ENCODE peak calls at places on chromosomes 5 and 9, in nine cellular contexts. One of them, this sample, is unnamed.

GRCh38 chr5:138783976-138784375 is 30.8 kb downstream of the CTNNA1 start:
- DNase-seq in Right ventricle myocardium superior: no peak
- DNase-seq in nephron progenitor cell: no peak
- DNase-seq in smooth muscle cell of the brain vasculature: no peak
- DNase-seq in T-cell: no peak
- DNase-seq in posterior cingulate gyrus: no peak
- DNase-seq in CD4-positive, CD25-positive, alpha-beta regulatory T cell: no peak
- DNase-seq in lower lobe of right lung: no peak
- DNase-seq in BJ: no peak
- DNase-seq in this sample: no peak

GRCh38 chr5:101045689-101046088 is 142.6 kb upstream of the ST8SIA4 start:
- DNase-seq in CD4-positive, CD25-positive, alpha-beta regulatory T cell: no peak
- DNase-seq in BJ: no peak
- DNase-seq in smooth muscle cell of the brain vasculature: no peak
- DNase-seq in posterior cingulate gyrus: no peak
- DNase-seq in Right ventricle myocardium superior: no peak
- DNase-seq in nephron progenitor cell: no peak
- DNase-seq in T-cell: no peak
- DNase-seq in lower lobe of right lung: no peak
- DNase-seq in this sample: no peak

GRCh38 chr5:95986937-95987520 is 25.4 kb upstream of the ELL2 start:
- DNase-seq in lower lobe of right lung: no peak
- DNase-seq in posterior cingulate gyrus: no peak
- DNase-seq in CD4-positive, CD25-positive, alpha-beta regulatory T cell: no peak
- DNase-seq in smooth muscle cell of the brain vasculature: no peak
- DNase-seq in T-cell: no peak
- DNase-seq in Right ventricle myocardium superior: no peak
- DNase-seq in BJ: no peak
- DNase-seq in nephron progenitor cell: no peak
- DNase-seq in this sample: no peak

GRCh38 chr5:73853091-73853490 is 227.1 kb downstream of the ARHGEF28 start:
- DNase-seq in BJ: peak
- DNase-seq in CD4-positive, CD25-positive, alpha-beta regulatory T cell: no peak
- DNase-seq in Right ventricle myocardium superior: no peak
- DNase-seq in T-cell: no peak
- DNase-seq in posterior cingulate gyrus: no peak
- DNase-seq in smooth muscle cell of the brain vasculature: no peak
- DNase-seq in lower lobe of right lung: no peak
- DNase-seq in nephron progenitor cell: no peak
- DNase-seq in this sample: no peak

GRCh38 chr5:82312373-82312856 is 34.3 kb upstream of the RPS23 start:
- DNase-seq in BJ: no peak
- DNase-seq in CD4-positive, CD25-positive, alpha-beta regulatory T cell: no peak
- DNase-seq in lower lobe of right lung: no peak
- DNase-seq in T-cell: peak
- DNase-seq in Right ventricle myocardium superior: peak
- DNase-seq in nephron progenitor cell: peak
- DNase-seq in smooth muscle cell of the brain vasculature: peak
- DNase-seq in posterior cingulate gyrus: peak
- DNase-seq in this sample: peak

GRCh38 chr5:1362242-1363015 is 17.5 kb upstream of the CLPTM1L start:
- DNase-seq in CD4-positive, CD25-positive, alpha-beta regulatory T cell: no peak
- DNase-seq in smooth muscle cell of the brain vasculature: no peak
- DNase-seq in T-cell: no peak
- DNase-seq in nephron progenitor cell: no peak
- DNase-seq in Right ventricle myocardium superior: no peak
- DNase-seq in lower lobe of right lung: no peak
- DNase-seq in posterior cingulate gyrus: no peak
- DNase-seq in BJ: no peak
- DNase-seq in this sample: no peak

GRCh38 chr5:66307647-66308257 is 163.7 kb downstream of the SREK1 start:
- DNase-seq in lower lobe of right lung: no peak
- DNase-seq in CD4-positive, CD25-positive, alpha-beta regulatory T cell: no peak
- DNase-seq in BJ: peak
- DNase-seq in T-cell: no peak
- DNase-seq in Right ventricle myocardium superior: no peak
- DNase-seq in posterior cingulate gyrus: no peak
- DNase-seq in smooth muscle cell of the brain vasculature: peak
- DNase-seq in nephron progenitor cell: peak
- DNase-seq in this sample: peak

GRCh38 chr9:36566813-36567217 is 5.9 kb upstream of the MELK start:
- DNase-seq in lower lobe of right lung: no peak
- DNase-seq in BJ: no peak
- DNase-seq in T-cell: no peak
- DNase-seq in Right ventricle myocardium superior: no peak
- DNase-seq in nephron progenitor cell: no peak
- DNase-seq in CD4-positive, CD25-positive, alpha-beta regulatory T cell: no peak
- DNase-seq in posterior cingulate gyrus: peak
- DNase-seq in smooth muscle cell of the brain vasculature: no peak
- DNase-seq in this sample: no peak

GRCh38 chr9:130451509-130452388 is 7.0 kb downstream of the ASS1 start:
- DNase-seq in posterior cingulate gyrus: peak
- DNase-seq in CD4-positive, CD25-positive, alpha-beta regulatory T cell: no peak
- DNase-seq in T-cell: no peak
- DNase-seq in nephron progenitor cell: peak
- DNase-seq in lower lobe of right lung: peak
- DNase-seq in BJ: peak
- DNase-seq in Right ventricle myocardium superior: peak
- DNase-seq in smooth muscle cell of the brain vasculature: peak
- DNase-seq in this sample: peak

GRCh38 chr9:91062281-91062680 is 260.7 kb downstream of the SYK start:
- DNase-seq in Right ventricle myocardium superior: no peak
- DNase-seq in nephron progenitor cell: no peak
- DNase-seq in T-cell: no peak
- DNase-seq in lower lobe of right lung: no peak
- DNase-seq in CD4-positive, CD25-positive, alpha-beta regulatory T cell: no peak
- DNase-seq in BJ: no peak
- DNase-seq in smooth muscle cell of the brain vasculature: no peak
- DNase-seq in posterior cingulate gyrus: no peak
- DNase-seq in this sample: no peak

GRCh38 chr5:78215565-78215964 is 78.9 kb downstream of the AP3B1 start:
- DNase-seq in lower lobe of right lung: no peak
- DNase-seq in smooth muscle cell of the brain vasculature: no peak
- DNase-seq in nephron progenitor cell: no peak
- DNase-seq in BJ: no peak
- DNase-seq in Right ventricle myocardium superior: no peak
- DNase-seq in posterior cingulate gyrus: no peak
- DNase-seq in CD4-positive, CD25-positive, alpha-beta regulatory T cell: no peak
- DNase-seq in T-cell: no peak
- DNase-seq in this sample: no peak

GRCh38 chr9:70411141-70411929 is 3.1 kb downstream of the KLF9 start:
- DNase-seq in Right ventricle myocardium superior: peak
- DNase-seq in lower lobe of right lung: peak
- DNase-seq in T-cell: no peak
- DNase-seq in BJ: no peak
- DNase-seq in CD4-positive, CD25-positive, alpha-beta regulatory T cell: peak
- DNase-seq in nephron progenitor cell: peak
- DNase-seq in smooth muscle cell of the brain vasculature: no peak
- DNase-seq in posterior cingulate gyrus: peak
- DNase-seq in this sample: no peak

GRCh38 chr9:16501098-16501663 is 369.3 kb downstream of the BNC2 start:
- DNase-seq in BJ: peak
- DNase-seq in CD4-positive, CD25-positive, alpha-beta regulatory T cell: no peak
- DNase-seq in Right ventricle myocardium superior: no peak
- DNase-seq in posterior cingulate gyrus: no peak
- DNase-seq in nephron progenitor cell: no peak
- DNase-seq in lower lobe of right lung: no peak
- DNase-seq in T-cell: no peak
- DNase-seq in smooth muscle cell of the brain vasculature: no peak
- DNase-seq in this sample: no peak

GRCh38 chr9:127004946-127005769 is 90.6 kb downstream of the RALGPS1 start:
- DNase-seq in lower lobe of right lung: no peak
- DNase-seq in CD4-positive, CD25-positive, alpha-beta regulatory T cell: peak
- DNase-seq in Right ventricle myocardium superior: no peak
- DNase-seq in T-cell: peak
- DNase-seq in smooth muscle cell of the brain vasculature: no peak
- DNase-seq in nephron progenitor cell: no peak
- DNase-seq in posterior cingulate gyrus: no peak
- DNase-seq in BJ: no peak
- DNase-seq in this sample: no peak

GRCh38 chr9:91178281-91179236 is 183.2 kb downstream of the AUH start:
- DNase-seq in BJ: no peak
- DNase-seq in smooth muscle cell of the brain vasculature: no peak
- DNase-seq in CD4-positive, CD25-positive, alpha-beta regulatory T cell: no peak
- DNase-seq in nephron progenitor cell: no peak
- DNase-seq in posterior cingulate gyrus: peak
- DNase-seq in T-cell: no peak
- DNase-seq in Right ventricle myocardium superior: no peak
- DNase-seq in lower lobe of right lung: no peak
- DNase-seq in this sample: no peak